ENCODE peak calls at places on chromosomes 1 and 21, in ten cellular contexts. L is lower lobe of right lung; T is left ventricle myocardium superior; B is activated T-cell treated with anti-CD3 and anti-CD28 coated beads, Interleukin-2, amount 50 U/mL, for 4 hours; C is A549; W is Right ventricle myocardium inferior; A is left colon; D is effector memory CD8-positive, alpha-beta T cell; G is left lobe of liver; Y is activated CD8-positive, alpha-beta T cell treated with anti-CD3 and anti-CD28 coated beads for 36 hours. Q is an unnamed sample.

GRCh38 chr1:166141969-166142368 is 24.8 kb downstream of the FAM78B start:
- ATAC-seq in L (no peak), T (no peak), B (no peak), C (no peak), W (no peak), A (no peak), D (no peak), G (no peak), Y (no peak), Q (no peak)

GRCh38 chr1:189606795-189607476 is 870.7 kb downstream of the BRINP3 start:
- ATAC-seq in L (no peak), T (no peak), B (no peak), C (peak), W (no peak), A (no peak), D (no peak), G (no peak), Y (no peak), Q (no peak)

GRCh38 chr1:163130250-163130856 is 61.2 kb downstream of the RGS4 start:
- ATAC-seq in L (no peak), T (peak), B (no peak), C (no peak), W (no peak), A (no peak), D (no peak), G (no peak), Y (no peak), Q (no peak)

GRCh38 chr1:246213947-246214346 is 293.1 kb downstream of the SMYD3 start:
- ATAC-seq in L (no peak), T (no peak), B (no peak), C (no peak), W (no peak), A (no peak), D (no peak), G (no peak), Y (no peak), Q (no peak)

GRCh38 chr1:227745568-227745967 is 10.3 kb downstream of the SNAP47 start:
- ATAC-seq in L (no peak), T (no peak), B (no peak), C (no peak), W (no peak), A (no peak), D (no peak), G (no peak), Y (no peak), Q (no peak)

GRCh38 chr1:54949971-54950360 is 30.5 kb upstream of the TMEM61 start:
- ATAC-seq in L (no peak), T (peak), B (no peak), C (peak), W (peak), A (no peak), D (no peak), G (no peak), Y (no peak), Q (no peak)

GRCh38 chr1:239349699-239350098 is 36.7 kb upstream of the CHRM3 start:
- ATAC-seq in L (no peak), T (no peak), B (no peak), C (no peak), W (no peak), A (no peak), D (no peak), G (no peak), Y (no peak), Q (no peak)

GRCh38 chr1:153633161-153633746 is 612 bp upstream of the CHTOP start:
- ATAC-seq in L (peak), T (peak), B (no peak), C (peak), W (peak), A (peak), D (no peak), G (peak), Y (no peak), Q (peak)

GRCh38 chr1:164619006-164619784 is 60.2 kb downstream of the PBX1 start:
- ATAC-seq in L (no peak), T (no peak), B (no peak), C (peak), W (no peak), A (peak), D (no peak), G (no peak), Y (no peak), Q (no peak)

GRCh38 chr1:232965124-232965911 is 14.9 kb downstream of the NTPCR start:
- ATAC-seq in L (no peak), T (peak), B (no peak), C (no peak), W (peak), A (no peak), D (no peak), G (no peak), Y (peak), Q (peak)

GRCh38 chr21:44312716-44313115 is 12.9 kb downstream of the PFKL start:
- ATAC-seq in L (no peak), T (no peak), B (no peak), C (no peak), W (no peak), A (no peak), D (no peak), G (no peak), Y (no peak), Q (no peak)

GRCh38 chr1:16229976-16230740 is 6.8 kb downstream of the CPLANE2 start:
- ATAC-seq in L (no peak), T (no peak), B (no peak), C (no peak), W (no peak), A (no peak), D (no peak), G (no peak), Y (no peak), Q (no peak)

GRCh38 chr21:33549848-33550771 is 7.3 kb downstream of the SON start:
- ATAC-seq in L (no peak), T (peak), B (no peak), C (no peak), W (no peak), A (peak), D (no peak), G (peak), Y (no peak), Q (no peak)

Q was measured in esophagus mucosa.